ENCODE peak calls at places on chromosomes 6 and 20, in seven cellular contexts. A is foreskin fibroblast, C is PC-9, H is HepG2, S is H9, R is GM12864, B is mammary epithelial cell. O is an unnamed sample.

GRCh38 chr6:71706523-71706922 is 179.8 kb upstream of the RIMS1 start:
- DNase-seq in A (no peak), C (no peak), H (no peak), S (no peak), R (no peak), B (no peak), O (no peak)

GRCh38 chr20:47559141-47559540 is 57.5 kb downstream of the NCOA3 start:
- DNase-seq in A (no peak), C (no peak), H (no peak), S (no peak), R (no peak), B (no peak), O (no peak)

GRCh38 chr6:36160147-36160760 is 29.9 kb downstream of the MAPK13 start:
- DNase-seq in A (peak; percentile 22), C (no peak), H (no peak), S (no peak), R (no peak), B (no peak), O (no peak)

GRCh38 chr6:27321901-27322300 is 9.8 kb upstream of the POM121L2 start:
- DNase-seq in A (no peak), C (no peak), H (no peak), S (no peak), R (no peak), B (no peak), O (no peak)

GRCh38 chr20:12970372-12970821 is 38.4 kb upstream of the SPTLC3 start:
- DNase-seq in A (peak; percentile 73), C (no peak), H (peak; percentile 74), S (no peak), R (peak; percentile 2), B (peak; percentile 32), O (peak; percentile 14)

GRCh38 chr6:75834447-75834846 is 85.4 kb downstream of the MYO6 start:
- DNase-seq in A (no peak), C (no peak), H (no peak), S (no peak), R (no peak), B (no peak), O (no peak)

GRCh38 chr6:30154061-30154460 is 7.0 kb downstream of the TRIM10 start:
- DNase-seq in A (no peak), C (no peak), H (no peak), S (no peak), R (no peak), B (no peak), O (no peak)

GRCh38 chr6:150764638-150765456 is 100.7 kb upstream of the MTHFD1L start:
- DNase-seq in A (no peak), C (no peak), H (no peak), S (no peak), R (no peak), B (no peak), O (no peak)

GRCh38 chr6:135379647-135380046 is 117.9 kb downstream of the AHI1 start:
- DNase-seq in A (no peak), C (no peak), H (no peak), S (no peak), R (no peak), B (no peak), O (no peak)

GRCh38 chr20:61666471-61666832 is 399.2 kb downstream of the TAF4 start:
- DNase-seq in A (no peak), C (no peak), H (no peak), S (no peak), R (no peak), B (no peak), O (no peak)

GRCh38 chr20:49579874-49580817 is 12.2 kb upstream of the PTGIS start:
- DNase-seq in A (peak; percentile 87), C (no peak), H (peak; percentile 61), S (no peak), R (no peak), B (no peak), O (no peak)

GRCh38 chr6:29946380-29946779 is 4.0 kb downstream of the HLA-A start:
- DNase-seq in A (no peak), C (no peak), H (no peak), S (no peak), R (no peak), B (no peak), O (no peak)

GRCh38 chr6:135675862-135676261 is 175.6 kb upstream of the PDE7B start:
- DNase-seq in A (peak; percentile 39), C (no peak), H (peak; percentile 22), S (peak; percentile 36), R (peak; percentile 8), B (peak; percentile 3), O (peak; percentile 33)

GRCh38 chr20:60087563-60088105 is 129.4 kb downstream of the CDH26 start:
- DNase-seq in A (peak; percentile 70), C (no peak), H (no peak), S (no peak), R (no peak), B (no peak), O (no peak)

GRCh38 chr6:103215835-103216234 is 1643.9 kb downstream of the HACE1 start:
- DNase-seq in A (no peak), C (no peak), H (no peak), S (no peak), R (no peak), B (no peak), O (no peak)

GRCh38 chr20:48787861-48788375 is 39.9 kb downstream of the PREX1 start:
- DNase-seq in A (peak; percentile 85), C (no peak), H (peak; percentile 17), S (no peak), R (no peak), B (peak; percentile 5), O (no peak)

GRCh38 chr20:45779011-45779915 is 12.4 kb downstream of the WFDC3 start:
- DNase-seq in A (peak; percentile 99), C (peak; percentile 96), H (no peak), S (no peak), R (no peak), B (peak; percentile 99), O (no peak)

GRCh38 chr6:30964075-30964474 is 19.4 kb upstream of the MUC21 start:
- DNase-seq in A (no peak), C (no peak), H (no peak), S (no peak), R (no peak), B (no peak), O (no peak)

GRCh38 chr20:504632-505075 is 38.9 kb downstream of the CSNK2A1 start:
- DNase-seq in A (no peak), C (no peak), H (peak; percentile 81), S (no peak), R (no peak), B (peak; percentile 50), O (no peak)

GRCh38 chr6:158754738-158755137 is 64.4 kb downstream of the EZR start:
- DNase-seq in A (no peak), C (no peak), H (no peak), S (no peak), R (no peak), B (no peak), O (no peak)

DNA sequence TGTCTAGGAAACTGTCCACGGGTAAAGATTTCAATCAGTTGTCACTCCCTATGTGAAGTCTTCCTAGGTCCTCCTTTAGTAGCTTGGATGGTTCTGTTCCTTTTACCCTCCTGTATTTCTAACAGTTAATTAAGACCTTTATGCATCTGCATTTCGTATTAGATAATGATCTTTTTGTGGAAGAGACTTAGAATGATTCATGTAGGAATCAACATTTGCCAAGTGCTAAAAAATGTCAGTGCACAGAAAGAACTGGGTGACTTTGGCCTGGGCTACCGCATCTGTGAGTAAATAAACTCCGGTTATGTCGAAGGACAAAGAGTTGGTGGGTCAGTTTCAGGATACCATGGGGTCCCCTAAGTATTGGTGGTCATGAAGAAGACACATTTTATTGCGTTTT is 918.0 kb downstream of the TFAP2A start:
- DNase-seq in A (peak; percentile 17), C (no peak), H (no peak), S (no peak), R (no peak), B (no peak), O (no peak)
- TF ChIP-seq CTCF in A (no peak), C (no peak), H (no peak), S (no peak), R (no peak), B (no peak), O (no peak)

GRCh38 chr6:41182069-41183034 is 18.6 kb downstream of the TREML2 start:
- DNase-seq in A (peak; percentile 77), C (peak; percentile 10), H (peak; percentile 59), S (peak; percentile 67), R (no peak), B (peak; percentile 70), O (peak; percentile 56)
- TF ChIP-seq CTCF in A (peak; percentile 66), C (peak; percentile 68), H (peak; percentile 70), S (peak; percentile 77), R (peak; percentile 74), B (peak; percentile 97), O (peak; percentile 27)

GRCh38 chr6:110953633-110954303 is 4.7 kb upstream of the GTF3C6 start:
- DNase-seq in A (no peak), C (no peak), H (no peak), S (no peak), R (no peak), B (no peak), O (no peak)

GRCh38 chr6:110960014-110960390 is 1.5 kb downstream of the GTF3C6 start:
- DNase-seq in A (no peak), C (no peak), H (peak; percentile 11), S (no peak), R (no peak), B (no peak), O (no peak)

GRCh38 chr6:110958332-110959192 is at the start of gene GTF3C6:
- DNase-seq in A (peak; percentile 97), C (peak; percentile 77), H (peak; percentile 82), S (peak; percentile 92), R (peak; percentile 82), B (peak; percentile 88), O (peak; percentile 89)
- TF ChIP-seq CTCF in A (no peak), C (no peak), H (peak; percentile 5), S (no peak), R (no peak), B (no peak), O (no peak)

DNA sequence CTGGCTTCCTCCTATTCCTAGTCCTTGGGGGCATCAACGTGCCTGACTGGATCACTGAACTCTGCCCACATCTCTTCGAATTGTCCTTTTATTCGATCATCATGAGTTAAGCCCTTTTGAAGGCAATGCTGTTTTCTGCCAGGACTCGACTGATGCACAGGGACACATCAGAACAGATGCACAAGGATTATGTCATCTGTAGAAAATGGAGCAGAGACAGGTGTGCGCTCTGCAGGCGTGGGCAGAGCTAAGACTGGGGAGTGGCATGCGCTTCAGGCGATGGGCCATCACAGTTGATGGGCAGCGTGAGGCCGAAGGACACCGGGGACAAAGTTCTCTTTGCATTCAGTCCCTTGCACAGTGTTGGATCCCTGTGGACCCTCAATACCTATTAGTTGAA is 13.1 kb downstream of the GABRR1 start:
- DNase-seq in A (no peak), C (no peak), H (no peak), S (no peak), R (no peak), B (no peak), O (no peak)
- TF ChIP-seq CTCF in A (no peak), C (no peak), H (no peak), S (no peak), R (no peak), B (no peak), O (no peak)

DNA sequence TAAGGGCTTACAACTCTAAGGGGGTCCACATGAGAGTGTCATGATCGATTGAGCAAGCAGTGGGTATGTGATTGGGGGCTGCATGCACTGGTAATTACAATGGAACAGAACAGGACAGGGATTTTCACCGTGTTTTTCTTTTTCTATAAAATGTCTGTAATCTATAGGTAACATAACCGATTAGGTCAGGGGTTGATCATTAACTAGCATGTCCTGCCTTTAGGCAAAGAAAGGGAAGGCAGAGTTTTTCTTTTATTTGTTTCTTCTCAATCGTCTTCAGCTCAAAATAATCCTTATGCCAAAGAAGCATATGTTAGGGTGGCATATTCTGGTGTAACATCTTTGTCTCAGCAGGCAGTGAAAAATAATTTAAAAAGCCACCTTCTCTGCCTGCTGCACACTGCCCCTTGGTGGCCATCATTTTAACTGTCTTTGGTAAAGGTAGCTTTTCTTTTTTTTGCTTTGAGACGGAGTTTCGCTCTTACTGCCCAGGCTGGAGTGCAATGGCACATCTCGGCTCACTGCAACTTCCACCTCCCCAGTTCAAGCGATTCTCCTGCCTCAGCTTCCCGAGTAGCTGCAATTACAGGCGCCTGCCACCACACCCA is 9.7 kb upstream of the CEP43 start:
- DNase-seq in A (peak; percentile 72), C (no peak), H (peak; percentile 47), S (no peak), R (peak; percentile 34), B (peak; percentile 11), O (peak; percentile 44)
- TF ChIP-seq CTCF in A (peak; percentile 53), C (peak; percentile 59), H (peak; percentile 62), S (peak; percentile 52), R (peak; percentile 56), B (peak; percentile 31), O (peak; percentile 44)

O was measured in GM20000.